ENCODE peak calls at places on chromosomes 5 and 9, in eight cellular contexts. One of them, this sample, is unnamed.

GRCh38 chr5:3361811-3362605 is 233.6 kb upstream of the IRX1 start:
- DNase-seq in activated CD4-positive, alpha-beta T cell treated with anti-CD3 and anti-CD28 coated beads for 48 hours: no peak
- DNase-seq in GM12864: no peak
- DNase-seq in aorta: no peak
- DNase-seq in NCI-H1105 treated with DMSO at 0.1 percent for 48 hours: no peak
- DNase-seq in HS-5: no peak
- DNase-seq in transverse colon: no peak
- DNase-seq in LoVo: no peak
- DNase-seq in this sample: peak

GRCh38 chr9:83280259-83280658 is 217.3 kb upstream of the RASEF start:
- DNase-seq in activated CD4-positive, alpha-beta T cell treated with anti-CD3 and anti-CD28 coated beads for 48 hours: no peak
- DNase-seq in GM12864: no peak
- DNase-seq in aorta: no peak
- DNase-seq in NCI-H1105 treated with DMSO at 0.1 percent for 48 hours: no peak
- DNase-seq in HS-5: peak
- DNase-seq in transverse colon: no peak
- DNase-seq in LoVo: no peak
- DNase-seq in this sample: no peak

GRCh38 chr5:83099445-83099844 is 22.1 kb downstream of the XRCC4 start:
- DNase-seq in activated CD4-positive, alpha-beta T cell treated with anti-CD3 and anti-CD28 coated beads for 48 hours: no peak
- DNase-seq in GM12864: no peak
- DNase-seq in aorta: no peak
- DNase-seq in NCI-H1105 treated with DMSO at 0.1 percent for 48 hours: no peak
- DNase-seq in HS-5: no peak
- DNase-seq in transverse colon: no peak
- DNase-seq in LoVo: no peak
- DNase-seq in this sample: no peak

GRCh38 chr5:66122379-66123034 is 21.6 kb upstream of the SREK1 start:
- DNase-seq in activated CD4-positive, alpha-beta T cell treated with anti-CD3 and anti-CD28 coated beads for 48 hours: no peak
- DNase-seq in GM12864: no peak
- DNase-seq in aorta: no peak
- DNase-seq in NCI-H1105 treated with DMSO at 0.1 percent for 48 hours: no peak
- DNase-seq in HS-5: peak
- DNase-seq in transverse colon: no peak
- DNase-seq in LoVo: no peak
- DNase-seq in this sample: no peak

GRCh38 chr5:91797581-91797980 is 414.5 kb upstream of the ARRDC3 start:
- DNase-seq in activated CD4-positive, alpha-beta T cell treated with anti-CD3 and anti-CD28 coated beads for 48 hours: no peak
- DNase-seq in GM12864: no peak
- DNase-seq in aorta: no peak
- DNase-seq in NCI-H1105 treated with DMSO at 0.1 percent for 48 hours: no peak
- DNase-seq in HS-5: no peak
- DNase-seq in transverse colon: no peak
- DNase-seq in LoVo: no peak
- DNase-seq in this sample: no peak

GRCh38 chr9:71741841-71742648 is 26.3 kb downstream of the CEMIP2 start:
- DNase-seq in activated CD4-positive, alpha-beta T cell treated with anti-CD3 and anti-CD28 coated beads for 48 hours: no peak
- DNase-seq in GM12864: no peak
- DNase-seq in aorta: no peak
- DNase-seq in NCI-H1105 treated with DMSO at 0.1 percent for 48 hours: no peak
- DNase-seq in HS-5: no peak
- DNase-seq in transverse colon: no peak
- DNase-seq in LoVo: peak
- DNase-seq in this sample: no peak

GRCh38 chr9:129776566-129776937 is 23.7 kb upstream of the PTGES start:
- DNase-seq in activated CD4-positive, alpha-beta T cell treated with anti-CD3 and anti-CD28 coated beads for 48 hours: no peak
- DNase-seq in GM12864: no peak
- DNase-seq in aorta: no peak
- DNase-seq in NCI-H1105 treated with DMSO at 0.1 percent for 48 hours: no peak
- DNase-seq in HS-5: no peak
- DNase-seq in transverse colon: no peak
- DNase-seq in LoVo: no peak
- DNase-seq in this sample: no peak

GRCh38 chr5:94481059-94481458 is 137.3 kb downstream of the KIAA0825 start:
- DNase-seq in activated CD4-positive, alpha-beta T cell treated with anti-CD3 and anti-CD28 coated beads for 48 hours: no peak
- DNase-seq in GM12864: no peak
- DNase-seq in aorta: no peak
- DNase-seq in NCI-H1105 treated with DMSO at 0.1 percent for 48 hours: no peak
- DNase-seq in HS-5: no peak
- DNase-seq in transverse colon: no peak
- DNase-seq in LoVo: no peak
- DNase-seq in this sample: no peak

GRCh38 chr9:107711528-107711927 is 222.0 kb upstream of the KLF4 start:
- DNase-seq in activated CD4-positive, alpha-beta T cell treated with anti-CD3 and anti-CD28 coated beads for 48 hours: no peak
- DNase-seq in GM12864: no peak
- DNase-seq in aorta: peak
- DNase-seq in NCI-H1105 treated with DMSO at 0.1 percent for 48 hours: peak
- DNase-seq in HS-5: peak
- DNase-seq in transverse colon: peak
- DNase-seq in LoVo: peak
- DNase-seq in this sample: no peak

GRCh38 chr5:132667761-132668705 is 5.8 kb upstream of the IL4 start:
- DNase-seq in activated CD4-positive, alpha-beta T cell treated with anti-CD3 and anti-CD28 coated beads for 48 hours: no peak
- DNase-seq in GM12864: no peak
- DNase-seq in aorta: no peak
- DNase-seq in NCI-H1105 treated with DMSO at 0.1 percent for 48 hours: no peak
- DNase-seq in HS-5: no peak
- DNase-seq in transverse colon: no peak
- DNase-seq in LoVo: no peak
- DNase-seq in this sample: no peak

This sample was measured in posterior vena cava.